ENCODE peak calls at places on chromosomes 5 and 9, in eight cellular contexts. T is neural progenitor cell, P is IMR-90, E is A673, W is DND-41, K is H1, B is coronary artery, O is tibial nerve. C is an unnamed sample.

GRCh38 chr9:113572076-113572861 is 108.7 kb downstream of the RGS3 start:
- DNase-seq in T (no peak), P (no peak), E (no peak), W (no peak), K (no peak), B (peak), O (no peak), C (no peak)

GRCh38 chr5:168312606-168313297 is 21.3 kb downstream of the WWC1 start:
- DNase-seq in T (no peak), P (no peak), E (no peak), W (no peak), K (no peak), B (no peak), O (no peak), C (no peak)

GRCh38 chr9:22056402-22056801 is 47.3 kb upstream of the CDKN2B start:
- DNase-seq in T (no peak), P (no peak), E (no peak), W (no peak), K (no peak), B (no peak), O (no peak), C (no peak)

GRCh38 chr5:15787676-15788075 is 287.7 kb downstream of the FBXL7 start:
- DNase-seq in T (no peak), P (no peak), E (no peak), W (no peak), K (no peak), B (no peak), O (no peak), C (no peak)

GRCh38 chr5:73415171-73415570 is 33.4 kb downstream of the FOXD1 start:
- DNase-seq in T (no peak), P (no peak), E (no peak), W (no peak), K (no peak), B (no peak), O (no peak), C (no peak)

GRCh38 chr9:11821541-11821940 is 871.6 kb upstream of the TYRP1 start:
- DNase-seq in T (peak), P (no peak), E (no peak), W (no peak), K (no peak), B (no peak), O (no peak), C (no peak)

GRCh38 chr9:92333288-92333634 is 7.5 kb downstream of the CENPP start:
- DNase-seq in T (no peak), P (no peak), E (no peak), W (no peak), K (no peak), B (no peak), O (no peak), C (no peak)

GRCh38 chr5:164532226-164532937 is 1027.0 kb downstream of the MAT2B start:
- DNase-seq in T (no peak), P (no peak), E (no peak), W (no peak), K (no peak), B (no peak), O (no peak), C (no peak)

GRCh38 chr9:134014946-134015345 is 10.3 kb upstream of the BRD3OS start:
- DNase-seq in T (no peak), P (no peak), E (no peak), W (no peak), K (no peak), B (no peak), O (no peak), C (no peak)

GRCh38 chr9:95047452-95048224 is 269.9 kb downstream of the FANCC start:
- DNase-seq in T (no peak), P (no peak), E (no peak), W (no peak), K (no peak), B (no peak), O (no peak), C (no peak)

GRCh38 chr9:95048225-95049087 is 269.1 kb downstream of the FANCC start:
- DNase-seq in T (peak), P (no peak), E (peak), W (no peak), K (peak), B (no peak), O (peak), C (no peak)

GRCh38 chr9:95045751-95046150 is 271.8 kb downstream of the FANCC start:
- DNase-seq in T (peak), P (no peak), E (no peak), W (no peak), K (peak), B (no peak), O (no peak), C (no peak)

GRCh38 chr9:95053611-95054440 is 263.7 kb downstream of the FANCC start:
- DNase-seq in T (no peak), P (peak), E (no peak), W (no peak), K (no peak), B (no peak), O (no peak), C (no peak)

DNA sequence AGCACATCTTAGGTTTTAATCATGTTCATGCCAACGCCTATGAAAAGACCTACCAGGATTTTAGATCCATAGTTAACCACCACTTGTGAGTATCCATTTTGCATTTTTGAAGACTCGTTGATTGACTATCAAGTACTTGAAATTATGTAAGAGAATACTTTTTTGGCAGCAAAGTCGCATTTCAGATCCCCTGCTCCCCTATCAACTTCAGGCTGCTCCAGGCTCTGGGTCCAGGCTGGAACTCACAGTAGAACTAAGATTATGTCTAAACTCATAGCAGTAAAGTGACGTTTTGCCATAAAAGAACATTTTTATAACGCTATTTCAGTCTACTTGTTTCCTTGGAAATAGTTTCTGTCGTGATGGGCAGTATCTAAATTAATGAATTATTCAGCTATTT is 267.7 kb downstream of the FANCC start:
- DNase-seq in T (no peak), P (no peak), E (no peak), W (no peak), K (no peak), B (no peak), O (no peak), C (no peak)
- H3K4me3 ChIP-seq in T (no peak), P (peak), E (peak), W (no peak), K (no peak), B (peak), O (peak), C (no peak)

GRCh38 chr5:189976-190365 is 1.3 kb upstream of the LRRC14B start:
- DNase-seq in T (no peak), P (no peak), E (no peak), W (no peak), K (no peak), B (no peak), O (no peak), C (no peak)

GRCh38 chr5:190366-191035 is 794 bp upstream of the LRRC14B start:
- DNase-seq in T (no peak), P (no peak), E (no peak), W (no peak), K (no peak), B (no peak), O (no peak), C (no peak)

GRCh38 chr5:187617-188451 is 3.5 kb upstream of the LRRC14B start:
- DNase-seq in T (no peak), P (no peak), E (no peak), W (no peak), K (no peak), B (no peak), O (no peak), C (no peak)

GRCh38 chr5:189486-189885 is 1.8 kb upstream of the LRRC14B start:
- DNase-seq in T (no peak), P (no peak), E (no peak), W (no peak), K (no peak), B (no peak), O (no peak), C (no peak)

GRCh38 chr5:188488-189481 is 2.5 kb upstream of the LRRC14B start:
- DNase-seq in T (peak), P (peak), E (peak), W (peak), K (peak), B (peak), O (peak), C (peak)
- H3K4me3 ChIP-seq in T (no peak), P (no peak), E (no peak), W (no peak), K (no peak), B (peak), O (no peak), C (no peak)

DNA sequence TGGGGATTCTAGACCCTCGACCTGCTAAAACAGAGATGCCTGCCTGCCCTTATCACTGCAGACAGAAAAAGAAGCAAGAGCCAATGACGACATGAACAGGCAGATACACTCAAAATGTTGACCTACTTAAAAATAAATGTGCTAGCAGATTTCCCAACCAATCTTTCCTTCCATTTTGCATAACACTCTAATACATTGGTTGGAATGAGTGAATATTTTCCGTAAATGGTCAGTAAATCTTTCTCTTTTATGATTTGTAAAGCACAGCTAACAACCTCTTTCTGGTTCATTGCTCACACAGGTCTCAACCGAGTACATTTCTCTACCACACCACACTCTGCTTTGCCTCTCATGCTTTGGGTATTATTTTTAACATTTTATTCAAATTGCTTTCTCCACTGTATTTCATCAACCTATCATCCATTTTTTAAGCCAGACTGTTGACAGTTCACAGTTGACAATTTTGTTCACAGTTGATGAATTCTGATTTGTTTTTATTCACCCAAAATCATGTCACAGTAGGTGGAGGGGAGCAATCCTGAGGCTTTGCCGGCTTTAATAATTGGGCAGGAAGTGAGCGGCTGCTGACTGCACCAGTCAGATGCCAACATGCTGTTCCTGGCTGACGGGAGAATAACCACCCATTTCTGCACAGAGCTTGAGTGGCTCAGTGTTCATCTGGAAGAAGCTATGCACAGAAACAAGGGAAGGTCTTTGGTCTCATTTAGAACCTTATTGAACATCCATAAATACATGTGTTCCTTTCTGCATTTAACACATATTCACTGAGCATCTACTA is 426.6 kb downstream of the SPOCK1 start:
- DNase-seq in T (no peak), P (no peak), E (peak), W (no peak), K (no peak), B (peak), O (no peak), C (no peak)
- H3K4me3 ChIP-seq in T (no peak), P (no peak), E (no peak), W (no peak), K (no peak), B (peak), O (no peak), C (no peak)

GRCh38 chr9:111766066-111766465 is 28.7 kb downstream of the SHOC1 start:
- DNase-seq in T (no peak), P (no peak), E (no peak), W (no peak), K (no peak), B (no peak), O (no peak), C (no peak)
- H3K4me3 ChIP-seq in T (no peak), P (no peak), E (no peak), W (no peak), K (no peak), B (no peak), O (no peak), C (no peak)

DNA sequence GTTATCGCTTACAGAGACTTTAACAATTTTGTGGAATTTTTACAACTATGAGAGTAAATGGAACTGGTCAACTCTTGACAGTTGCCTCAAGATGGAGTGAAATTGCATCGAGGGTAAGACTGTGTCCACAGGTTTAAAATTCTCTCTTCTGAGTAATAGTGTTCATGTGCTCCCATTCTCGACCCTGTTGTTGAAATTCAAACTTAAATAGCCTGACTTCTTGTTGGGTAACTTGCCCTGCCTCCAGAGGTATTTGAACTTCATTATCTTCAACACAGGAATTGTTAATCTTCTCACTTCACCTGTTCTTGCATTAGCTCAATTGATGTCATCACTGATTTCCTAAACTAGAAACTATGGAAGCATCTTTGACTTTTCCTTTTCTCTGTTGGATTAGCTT is 77.5 kb downstream of the PIP5K1B start:
- DNase-seq in T (no peak), P (no peak), E (no peak), W (no peak), K (no peak), B (no peak), O (no peak), C (no peak)
- H3K4me3 ChIP-seq in T (peak), P (no peak), E (no peak), W (no peak), K (no peak), B (peak), O (no peak), C (no peak)

GRCh38 chr9:107488400-107489143 is 997 bp downstream of the KLF4 start:
- DNase-seq in T (peak), P (peak), E (no peak), W (no peak), K (peak), B (peak), O (peak), C (no peak)

GRCh38 chr9:107489144-107489673 is 360 bp downstream of the KLF4 start:
- DNase-seq in T (no peak), P (no peak), E (no peak), W (no peak), K (no peak), B (no peak), O (no peak), C (no peak)

GRCh38 chr9:107487521-107488399 is 1.8 kb downstream of the KLF4 start:
- DNase-seq in T (peak), P (no peak), E (peak), W (no peak), K (peak), B (peak), O (peak), C (no peak)

GRCh38 chr9:107491081-107492053 is 1.8 kb upstream of the KLF4 start:
- DNase-seq in T (peak), P (no peak), E (no peak), W (no peak), K (peak), B (peak), O (peak), C (no peak)

DNA sequence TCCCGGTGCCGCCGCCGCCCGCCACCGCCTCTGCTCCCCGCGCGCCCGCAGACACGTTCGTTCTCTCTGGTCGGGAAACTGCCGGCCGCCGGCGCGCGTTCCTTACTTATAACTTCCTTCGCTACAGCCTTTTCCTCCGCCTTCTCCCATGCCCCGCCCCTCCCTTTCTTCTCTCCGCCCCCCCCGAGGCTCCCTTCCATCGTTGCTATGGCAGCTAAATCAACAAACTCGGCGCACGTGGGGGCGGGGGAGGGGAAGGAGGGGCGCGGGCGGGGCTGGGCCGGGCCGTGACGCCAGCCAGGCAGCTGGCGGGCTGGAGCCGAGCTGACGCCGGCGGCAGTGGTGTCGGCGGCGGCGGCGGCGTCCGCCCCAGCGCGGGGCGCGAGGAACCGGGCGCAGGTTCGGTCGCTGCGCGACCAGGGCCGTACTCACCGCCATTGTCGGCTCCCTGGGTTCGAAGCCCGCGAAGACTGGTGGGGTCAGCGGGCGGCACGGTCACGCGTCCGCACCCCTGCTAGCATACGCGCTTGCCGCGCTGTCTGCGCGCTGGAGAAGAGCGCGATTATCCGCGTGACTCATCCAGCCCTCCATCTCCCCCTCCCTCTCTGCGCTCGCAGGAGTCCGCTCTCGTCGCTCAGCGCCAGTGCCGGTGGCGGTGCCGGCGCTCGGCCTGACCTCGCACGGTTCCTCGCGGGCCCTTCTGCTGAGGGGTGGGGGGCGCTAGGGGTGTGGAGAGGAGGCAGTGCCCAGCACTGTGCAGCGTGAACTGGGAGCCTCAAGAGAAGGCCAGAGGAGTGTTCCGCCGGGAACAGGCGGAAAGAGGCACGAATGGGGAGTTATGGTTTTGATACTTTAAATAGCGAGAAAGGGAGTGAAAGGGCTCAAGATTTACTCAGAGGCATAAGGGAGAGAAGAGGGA is at the start of gene KLF4:
- DNase-seq in T (peak), P (peak), E (peak), W (no peak), K (peak), B (peak), O (peak), C (peak)
- H3K4me3 ChIP-seq in T (peak), P (peak), E (peak), W (no peak), K (peak), B (peak), O (peak), C (peak)

DNA sequence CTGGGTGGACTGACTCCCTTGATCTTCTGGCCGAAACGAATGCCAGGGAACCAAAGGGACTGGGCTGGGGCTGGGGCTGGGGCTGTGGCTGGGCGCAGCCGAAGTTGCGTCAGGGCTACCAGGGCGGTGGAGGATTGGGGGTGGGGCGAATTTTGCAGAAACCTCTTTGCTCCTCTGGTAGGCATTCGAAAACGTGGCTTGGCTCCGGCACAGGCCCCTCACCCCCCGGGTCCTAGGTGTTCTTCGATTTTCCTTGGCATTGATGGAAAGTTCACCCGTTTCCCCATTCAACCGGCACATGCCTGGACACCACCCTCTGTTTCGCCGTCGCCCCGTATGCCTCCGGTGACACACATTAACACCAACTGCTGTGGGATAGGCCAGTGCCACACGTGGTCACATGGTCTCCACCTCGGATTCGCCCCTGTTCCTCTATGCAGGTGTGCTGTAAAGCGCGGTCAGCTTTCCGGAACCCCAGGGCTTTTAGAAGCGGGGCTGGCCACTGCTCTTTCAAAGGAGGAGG is 477.1 kb downstream of the SPATA31A7 start:
- DNase-seq in T (no peak), P (no peak), E (no peak), W (no peak), K (no peak), B (peak), O (no peak), C (no peak)
- H3K4me3 ChIP-seq in T (no peak), P (no peak), E (no peak), W (no peak), K (no peak), B (no peak), O (no peak), C (peak)

GRCh38 chr5:178624626-178625546 is 2.0 kb downstream of the CLK4 start:
- DNase-seq in T (peak), P (peak), E (peak), W (no peak), K (no peak), B (no peak), O (no peak), C (no peak)
- H3K4me3 ChIP-seq in T (peak), P (peak), E (peak), W (peak), K (peak), B (peak), O (peak), C (peak)